ENCODE peak calls at places on chromosomes 1 and 21, in five cellular contexts. H, U, Z, N and F are unnamed samples.

GRCh38 chr1:58189453-58189852 is 357.1 kb downstream of the OMA1 start:
- DNase-seq in H (no peak), U (no peak), Z (no peak), N (no peak), F (no peak)

GRCh38 chr21:16605588-16605987 is 875.8 kb downstream of the USP25 start:
- DNase-seq in H (no peak), U (peak), Z (no peak), N (no peak), F (no peak)

GRCh38 chr1:246454655-246455054 is 52.4 kb downstream of the SMYD3 start:
- DNase-seq in H (no peak), U (no peak), Z (no peak), N (no peak), F (no peak)

GRCh38 chr1:174407705-174408104 is 40.1 kb upstream of the GPR52 start:
- DNase-seq in H (no peak), U (no peak), Z (no peak), N (no peak), F (no peak)

GRCh38 chr1:32907435-32907834 is 6.2 kb upstream of the TMEM54 start:
- DNase-seq in H (no peak), U (peak), Z (no peak), N (no peak), F (no peak)

GRCh38 chr1:42736152-42736551 is 3.9 kb downstream of the CLDN19 start:
- DNase-seq in H (no peak), U (peak), Z (no peak), N (peak), F (no peak)

GRCh38 chr1:24321712-24322635 is 2.8 kb downstream of the GRHL3 start:
- DNase-seq in H (peak), U (peak), Z (no peak), N (peak), F (peak)

GRCh38 chr1:12342261-12343003 is 112.6 kb downstream of the VPS13D start:
- DNase-seq in H (no peak), U (peak), Z (no peak), N (no peak), F (no peak)

GRCh38 chr1:153561401-153561985 is 4.2 kb downstream of the S100A2 start:
- DNase-seq in H (no peak), U (no peak), Z (no peak), N (no peak), F (no peak)

GRCh38 chr1:229310833-229311232 is 32.0 kb downstream of the CCSAP start:
- DNase-seq in H (no peak), U (no peak), Z (no peak), N (no peak), F (no peak)

GRCh38 chr1:182565537-182565936 is 23.5 kb downstream of the RNASEL start:
- DNase-seq in H (no peak), U (no peak), Z (no peak), N (no peak), F (no peak)

GRCh38 chr21:38669186-38669585 is 136.5 kb upstream of the ETS2 start:
- DNase-seq in H (peak), U (peak), Z (no peak), N (peak), F (no peak)

GRCh38 chr1:224933584-224933983 is 4.1 kb downstream of the DNAH14 start:
- DNase-seq in H (no peak), U (no peak), Z (no peak), N (no peak), F (no peak)

GRCh38 chr1:151198254-151199127 is at the start of gene PIP5K1A:
- DNase-seq in H (peak), U (peak), Z (peak), N (peak), F (peak)

GRCh38 chr1:212152308-212152693 is 116.8 kb downstream of the DTL start:
- DNase-seq in H (no peak), U (no peak), Z (no peak), N (no peak), F (no peak)

GRCh38 chr1:179234863-179235262 is 5.4 kb upstream of the ABL2 start:
- DNase-seq in H (no peak), U (no peak), Z (no peak), N (no peak), F (no peak)

GRCh38 chr1:95850798-95851197 is 616.8 kb downstream of the RWDD3 start:
- DNase-seq in H (no peak), U (no peak), Z (no peak), N (no peak), F (no peak)

GRCh38 chr1:116415699-116416533 is 42.9 kb downstream of the ATP1A1 start:
- DNase-seq in H (peak), U (no peak), Z (no peak), N (no peak), F (peak)

GRCh38 chr1:11126544-11126943 is 26.9 kb upstream of the EXOSC10 start:
- DNase-seq in H (no peak), U (no peak), Z (no peak), N (no peak), F (no peak)

GRCh38 chr1:86466986-86467385 is 1.7 kb upstream of the CLCA1 start:
- DNase-seq in H (no peak), U (no peak), Z (no peak), N (no peak), F (no peak)

GRCh38 chr21:24023936-24024335 is 1583.3 kb downstream of the MRPL39 start:
- DNase-seq in H (no peak), U (no peak), Z (no peak), N (no peak), F (no peak)

GRCh38 chr1:1293618-1294249 is 13.5 kb downstream of the SCNN1D start:
- DNase-seq in H (peak), U (no peak), Z (no peak), N (no peak), F (no peak)

GRCh38 chr1:12450090-12450764 is 167.8 kb downstream of the DHRS3 start:
- DNase-seq in H (no peak), U (no peak), Z (no peak), N (no peak), F (no peak)

GRCh38 chr21:30839304-30839703 is 9.7 kb upstream of the KRTAP7-1 start:
- DNase-seq in H (peak), U (no peak), Z (peak), N (peak), F (peak)

GRCh38 chr1:66119148-66119547 is 326.5 kb downstream of the PDE4B start:
- DNase-seq in H (no peak), U (no peak), Z (no peak), N (no peak), F (no peak)

GRCh38 chr1:226121587-226122400 is 59.3 kb downstream of the H3-3A start:
- DNase-seq in H (peak), U (peak), Z (no peak), N (no peak), F (peak)

GRCh38 chr1:237042467-237042891 is 495 bp downstream of the RYR2 start:
- DNase-seq in H (no peak), U (no peak), Z (no peak), N (no peak), F (peak)

DNA sequence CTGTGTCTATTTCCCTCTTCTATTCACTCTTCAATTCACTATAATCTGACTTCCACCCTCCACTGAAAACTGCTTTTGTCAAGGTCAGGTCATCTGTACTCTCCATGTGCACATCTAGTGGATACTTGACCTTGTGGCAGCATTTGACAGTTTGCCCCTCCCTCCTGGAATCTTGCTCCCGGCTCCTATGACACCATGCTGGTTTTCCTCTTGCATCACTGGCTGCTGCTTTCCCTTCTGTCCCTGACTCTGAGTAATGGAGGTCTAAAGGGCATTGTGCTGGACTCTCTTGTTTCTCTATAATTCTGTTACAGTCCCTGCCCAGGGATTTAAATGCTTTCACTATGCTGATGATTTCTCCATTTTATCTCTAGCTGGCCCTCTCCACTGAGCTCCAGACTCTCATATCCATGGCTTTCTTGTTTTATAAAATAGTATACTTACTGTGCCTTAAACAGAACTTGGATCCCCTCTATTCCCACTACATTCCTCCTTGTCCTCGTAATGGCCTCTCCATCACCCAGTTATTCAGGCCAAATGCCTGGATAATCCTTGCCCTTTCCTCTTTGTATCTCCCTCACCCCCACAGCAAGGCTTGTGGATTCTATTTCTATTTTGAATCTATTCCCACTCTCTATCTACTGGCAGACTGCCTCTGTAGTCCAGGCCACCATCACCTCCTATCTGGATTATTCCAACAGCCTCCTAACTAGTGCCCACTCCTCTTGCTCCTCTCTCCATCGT is 36.8 kb upstream of the PODN start:
- DNase-seq in H (no peak), U (peak), Z (no peak), N (peak), F (no peak)
- H2BK12ac ChIP-seq in H (no peak), U (no peak), Z (no peak), N (no peak), F (no peak)

DNA sequence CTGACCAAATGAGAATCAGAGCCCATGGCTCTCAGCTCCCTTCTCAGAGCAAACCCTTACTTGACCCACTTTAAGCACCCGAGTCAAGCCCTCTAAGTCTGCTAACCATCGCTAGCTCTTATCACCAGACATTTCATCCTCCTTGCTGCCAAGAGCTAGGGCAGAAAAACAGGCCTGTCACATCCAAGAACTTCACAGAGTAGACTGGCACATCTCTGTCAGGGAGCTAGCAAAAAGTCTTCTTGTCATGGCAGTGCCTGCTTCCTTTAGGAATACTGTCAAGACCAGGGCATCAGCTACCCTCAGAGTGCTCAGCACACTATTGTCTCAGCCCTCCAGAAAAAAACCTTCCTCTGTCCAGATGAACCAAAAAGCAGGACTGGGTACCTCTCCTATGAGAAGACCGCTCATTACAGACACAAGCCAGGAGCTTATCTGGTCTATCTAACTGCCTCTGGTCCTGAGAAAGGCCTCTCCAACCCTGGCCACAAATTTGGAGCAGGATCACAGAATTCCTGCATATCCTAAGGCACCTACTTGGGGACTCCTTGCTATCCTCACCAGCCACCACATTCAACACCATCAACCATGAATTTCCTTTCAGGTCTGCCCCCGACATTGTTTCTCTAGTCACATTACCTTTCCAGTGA is 26.2 kb downstream of the ERI3 start:
- DNase-seq in H (no peak), U (peak), Z (no peak), N (no peak), F (no peak)
- H3K23ac ChIP-seq in H (no peak), U (peak), Z (no peak), N (no peak), F (no peak)

GRCh38 chr1:21280011-21280471 is 10.2 kb downstream of the ECE1 start:
- DNase-seq in H (no peak), U (no peak), Z (no peak), N (no peak), F (no peak)
- H4K8ac ChIP-seq in H (no peak), U (peak), Z (no peak), N (no peak), F (no peak)

GRCh38 chr1:145688328-145688727 is 18.8 kb downstream of the PDZK1 start:
- DNase-seq in H (no peak), U (no peak), Z (no peak), N (no peak), F (no peak)

GRCh38 chr1:145692785-145693443 is 14.3 kb downstream of the PDZK1 start:
- DNase-seq in H (no peak), U (no peak), Z (no peak), N (no peak), F (no peak)

GRCh38 chr1:145689922-145690321 is 17.2 kb downstream of the PDZK1 start:
- DNase-seq in H (no peak), U (no peak), Z (no peak), N (no peak), F (no peak)

GRCh38 chr1:145688924-145689323 is 18.2 kb downstream of the PDZK1 start:
- DNase-seq in H (no peak), U (no peak), Z (no peak), N (no peak), F (no peak)

DNA sequence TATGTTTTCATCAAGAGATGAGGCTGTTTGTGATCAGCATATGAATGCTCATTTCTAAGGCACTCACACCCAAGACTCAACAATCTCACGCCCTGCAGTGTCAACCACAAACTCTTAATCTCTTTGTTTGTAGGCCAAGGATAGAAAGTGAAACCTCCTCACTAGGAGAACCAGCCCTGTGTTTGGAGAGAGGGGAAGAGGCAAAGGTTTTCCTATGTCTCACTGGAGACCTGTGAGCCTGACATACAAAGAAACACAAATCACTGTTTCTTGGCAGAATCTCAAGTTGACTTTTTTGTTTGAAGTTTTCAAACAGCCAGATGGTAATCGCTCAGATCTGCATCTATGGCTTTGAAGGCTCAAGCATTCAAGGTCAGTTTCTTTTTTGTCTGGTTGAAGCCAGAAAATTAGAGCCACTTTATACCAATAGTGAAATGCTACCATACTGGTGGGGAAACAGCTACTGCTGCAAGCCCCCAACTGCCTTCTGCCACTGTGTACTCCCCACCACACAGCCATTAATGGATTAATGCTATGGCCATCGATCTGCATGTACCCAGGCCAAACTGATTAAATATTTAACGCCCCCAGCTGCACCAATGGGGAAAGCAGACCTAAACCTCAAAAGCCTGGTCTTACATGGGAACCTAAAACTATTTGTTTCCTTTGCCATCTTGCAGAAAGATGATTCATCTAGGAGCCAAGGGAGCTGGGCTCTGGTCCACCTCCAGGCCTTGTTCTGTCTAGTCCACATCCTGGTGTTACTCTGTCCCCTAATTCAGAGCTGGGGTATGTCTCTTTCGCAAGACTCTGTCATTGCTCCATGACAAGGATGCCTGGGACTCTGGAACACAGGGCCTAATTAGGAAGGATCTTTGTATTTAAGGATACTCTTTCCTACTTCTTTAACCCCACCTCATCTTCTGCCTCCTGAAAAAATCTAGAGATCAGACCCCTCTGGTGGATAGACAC is 16.3 kb downstream of the PDZK1 start:
- DNase-seq in H (no peak), U (peak), Z (no peak), N (no peak), F (no peak)
- H2BK12ac ChIP-seq in H (no peak), U (no peak), Z (no peak), N (peak), F (no peak)

GRCh38 chr21:34129039-34129891 is 55.9 kb downstream of the MRPS6 start:
- DNase-seq in H (peak), U (peak), Z (peak), N (no peak), F (peak)
- H3K23ac ChIP-seq in H (no peak), U (peak), Z (no peak), N (no peak), F (no peak)

GRCh38 chr1:162939035-162939434 is 78.1 kb upstream of the CCDC190 start:
- DNase-seq in H (no peak), U (no peak), Z (no peak), N (no peak), F (no peak)
- H4K8ac ChIP-seq in H (no peak), U (no peak), Z (no peak), N (no peak), F (no peak)

DNA sequence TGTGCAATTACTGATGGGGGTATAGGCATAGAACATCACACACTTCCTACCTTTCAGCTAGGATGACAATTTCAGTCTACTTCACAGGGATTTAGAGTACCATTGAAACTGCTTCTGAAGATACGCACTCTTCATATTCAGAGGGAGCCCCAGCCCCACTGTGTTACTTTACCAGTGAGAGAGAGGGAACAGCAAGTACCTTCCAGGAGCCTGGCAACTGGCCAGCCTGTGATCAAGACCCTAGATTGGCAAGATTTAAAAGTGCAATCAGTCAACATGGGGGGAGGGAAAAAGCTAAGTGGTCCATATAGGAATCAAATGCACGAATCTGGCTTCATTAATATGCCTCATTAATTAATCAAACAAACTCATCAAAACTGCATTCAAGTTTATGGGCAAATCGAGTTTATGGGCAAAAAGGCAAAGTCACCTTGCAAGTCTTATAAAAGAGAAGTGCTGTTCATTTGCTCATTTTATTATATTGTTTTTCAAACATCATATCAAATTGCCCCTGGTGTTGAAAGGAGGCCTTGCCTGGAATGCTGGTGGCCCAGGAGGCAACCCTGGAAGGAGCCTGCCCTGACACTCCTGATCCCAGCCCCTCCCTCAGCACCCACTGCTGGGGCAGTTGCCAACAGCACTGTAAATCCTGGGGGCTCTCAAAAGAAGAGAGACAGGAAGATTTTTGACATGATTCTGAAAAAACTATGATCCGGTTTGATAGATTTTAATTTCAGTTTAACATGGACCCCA is 184.9 kb upstream of the DPT start:
- DNase-seq in H (peak), U (no peak), Z (no peak), N (no peak), F (no peak)
- H2BK12ac ChIP-seq in H (no peak), U (no peak), Z (no peak), N (no peak), F (no peak)

DNA sequence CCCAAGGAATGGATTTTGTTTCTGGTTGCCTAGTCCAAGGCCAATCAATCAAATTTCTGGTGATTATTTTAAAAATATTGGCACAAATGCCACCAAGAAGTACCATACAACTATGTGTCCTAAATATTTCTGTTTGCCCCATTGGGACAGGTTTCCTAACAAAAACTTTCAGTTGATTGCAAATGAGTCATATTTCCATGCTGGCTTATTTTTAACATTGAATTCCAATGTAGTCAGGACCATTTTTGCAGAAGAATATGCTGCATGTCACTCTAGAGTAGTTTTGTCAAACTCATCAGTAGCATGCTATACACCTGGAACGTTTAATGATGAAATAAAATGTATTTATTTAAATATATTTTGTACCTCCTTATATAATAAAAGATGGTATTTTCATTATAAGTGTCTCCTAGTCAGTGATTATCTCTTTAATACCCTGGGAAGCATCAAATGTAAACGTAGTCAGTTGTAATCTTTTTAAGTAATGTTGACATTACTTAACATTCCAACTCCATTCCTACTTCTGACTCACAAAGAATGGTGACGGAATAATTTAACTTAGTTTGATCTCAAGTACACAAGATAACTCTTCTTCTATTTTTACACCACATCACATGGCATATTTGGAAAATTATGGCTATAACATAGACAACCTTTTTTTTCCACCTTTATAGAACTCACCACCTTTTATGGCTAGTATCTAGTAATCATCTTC is 39.0 kb upstream of the USH2A start:
- DNase-seq in H (no peak), U (peak), Z (no peak), N (peak), F (no peak)
- H3K23ac ChIP-seq in H (no peak), U (no peak), Z (no peak), N (no peak), F (no peak)

GRCh38 chr1:243286409-243287127 is 30.7 kb downstream of the SDCCAG8 start:
- DNase-seq in H (no peak), U (peak), Z (no peak), N (no peak), F (no peak)
- H4K8ac ChIP-seq in H (no peak), U (no peak), Z (no peak), N (no peak), F (no peak)